ENCODE peak calls at places on chromosome 3, in four cellular contexts. D, V, B and I are unnamed samples.
A peak's percentile ranks its signal among the peaks of the same experiment; 100 is the strongest.

GRCh38 chr3:172324591-172325203 is 123.6 kb downstream of the GHSR start:
- DNase-seq in B (no peak), V (no peak), D (no peak), I (no peak)

GRCh38 chr3:183242431-183242830 is 10.6 kb upstream of the B3GNT5 start:
- DNase-seq in B (no peak), D (no peak), V (no peak), I (no peak)

GRCh38 chr3:190865828-190866227 is 3.3 kb upstream of the GMNC start:
- DNase-seq in V (no peak), B (no peak), D (no peak), I (no peak)

GRCh38 chr3:24583004-24583403 is 88.4 kb upstream of the THRB start:
- DNase-seq in V (no peak), B (peak; percentile 33), D (no peak), I (no peak)

GRCh38 chr3:126982125-126982521 is 792 bp upstream of the PLXNA1 start:
- DNase-seq in D (peak; percentile 74), V (no peak), B (no peak), I (no peak)

GRCh38 chr3:17420668-17421067 is 321.8 kb downstream of the TBC1D5 start:
- DNase-seq in V (no peak), D (no peak), B (no peak), I (no peak)

GRCh38 chr3:82217571-82217970 is 456.1 kb upstream of the GBE1 start:
- DNase-seq in D (no peak), B (no peak), V (no peak), I (no peak)

GRCh38 chr3:128932516-128933212 is 53.2 kb downstream of the ACAD9 start:
- DNase-seq in B (no peak), V (no peak), D (no peak), I (no peak)

GRCh38 chr3:121958801-121959200 is 63.2 kb downstream of the ILDR1 start:
- DNase-seq in B (no peak), V (no peak), D (no peak), I (no peak)

GRCh38 chr3:114525278-114525677 is 231.4 kb downstream of the TIGIT start:
- DNase-seq in V (no peak), D (no peak), B (no peak), I (no peak)

GRCh38 chr3:151592287-151592686 is 131.4 kb upstream of the IGSF10 start:
- DNase-seq in B (no peak), V (no peak), D (no peak), I (no peak)

GRCh38 chr3:188217011-188217463 is 63.1 kb downstream of the LPP start:
- DNase-seq in D (no peak), B (peak; percentile 82), V (no peak), I (no peak)

GRCh38 chr3:158911586-158911985 is 109.7 kb downstream of the MFSD1 start:
- DNase-seq in B (no peak), D (no peak), V (no peak), I (no peak)

GRCh38 chr3:79167651-79168416 is 600.0 kb downstream of the ROBO1 start:
- DNase-seq in B (no peak), V (no peak), D (no peak), I (no peak)

GRCh38 chr3:71069797-71070196 is 513.7 kb downstream of the FOXP1 start:
- DNase-seq in V (peak; percentile 80), D (no peak), B (peak; percentile 52), I (peak; percentile 77)

GRCh38 chr3:23629181-23629893 is 176.4 kb upstream of the UBE2E1 start:
- DNase-seq in V (no peak), B (peak; percentile 80), D (no peak), I (no peak)

GRCh38 chr3:104018541-104018940 is 1348.2 kb upstream of the ALCAM start:
- DNase-seq in V (no peak), B (no peak), D (no peak), I (no peak)

GRCh38 chr3:119362940-119363725 is 69.0 kb downstream of the ARHGAP31 start:
- DNase-seq in B (no peak), D (no peak), V (no peak), I (no peak)

GRCh38 chr3:14520967-14521366 is 19.2 kb downstream of the GRIP2 start:
- DNase-seq in V (no peak), D (no peak), B (no peak), I (no peak)

GRCh38 chr3:29282431-29283296 is 1.8 kb downstream of the RBMS3 start:
- DNase-seq in V (no peak), D (no peak), B (no peak), I (no peak)

GRCh38 chr3:62318752-62319569 is 54.4 kb downstream of the FEZF2 start:
- DNase-seq in B (peak; percentile 53), D (peak; percentile 32), V (peak; percentile 80), I (peak; percentile 78)

GRCh38 chr3:183591881-183592521 is 36.5 kb upstream of the KLHL6 start:
- DNase-seq in B (no peak), V (no peak), D (no peak), I (no peak)